ENCODE peak calls at places on chromosomes 5 and 9, in eight cellular contexts. Y is stimulated activated CD8-positive, alpha-beta memory T cell treated with anti-CD3 and anti-CD28 coated beads, Interleukin-4, amount 100 ng/mL, for 4 hours; T is uterus; J is foreskin fibroblast; D is ACHN; F is cerebellum; Z is NCI-H748 treated with DMSO at 0.1 percent for 48 hours; Q is NCI-H69. N is an unnamed sample.

GRCh38 chr5:152269533-152269932 is 135.5 kb downstream of the NMUR2 start:
- DNase-seq in Y (no peak), T (no peak), J (no peak), D (no peak), F (no peak), Z (no peak), Q (no peak), N (no peak)

GRCh38 chr5:158382473-158382872 is 523.5 kb upstream of the CLINT1 start:
- DNase-seq in Y (no peak), T (peak), J (peak), D (peak), F (peak), Z (no peak), Q (no peak), N (peak)

GRCh38 chr5:170076211-170076610 is 29.5 kb upstream of the FOXI1 start:
- DNase-seq in Y (no peak), T (no peak), J (no peak), D (no peak), F (no peak), Z (no peak), Q (no peak), N (no peak)

GRCh38 chr9:30774326-30774725 is 1610.1 kb upstream of the ACO1 start:
- DNase-seq in Y (no peak), T (no peak), J (no peak), D (no peak), F (no peak), Z (no peak), Q (no peak), N (no peak)

GRCh38 chr5:149938272-149938671 is 6.3 kb downstream of the PDE6A start:
- DNase-seq in Y (no peak), T (no peak), J (peak), D (peak), F (no peak), Z (no peak), Q (peak), N (no peak)

GRCh38 chr5:149438711-149439132 is 59.6 kb upstream of the IL17B start:
- DNase-seq in Y (no peak), T (no peak), J (no peak), D (no peak), F (no peak), Z (no peak), Q (peak), N (no peak)

GRCh38 chr9:123487944-123488343 is 131.9 kb downstream of the CRB2 start:
- DNase-seq in Y (no peak), T (no peak), J (no peak), D (no peak), F (no peak), Z (no peak), Q (peak), N (no peak)

GRCh38 chr5:65329266-65329665 is 152.5 kb downstream of the ADAMTS6 start:
- DNase-seq in Y (no peak), T (no peak), J (peak), D (no peak), F (no peak), Z (no peak), Q (peak), N (no peak)

GRCh38 chr9:125897481-125897880 is 150.3 kb downstream of the PBX3 start:
- DNase-seq in Y (no peak), T (no peak), J (no peak), D (no peak), F (no peak), Z (no peak), Q (no peak), N (no peak)

GRCh38 chr9:90423661-90424193 is 218.9 kb downstream of the DIRAS2 start:
- DNase-seq in Y (no peak), T (no peak), J (no peak), D (peak), F (no peak), Z (no peak), Q (no peak), N (no peak)

GRCh38 chr9:92048924-92049625 is 66.1 kb downstream of the SPTLC1 start:
- DNase-seq in Y (no peak), T (no peak), J (peak), D (no peak), F (no peak), Z (no peak), Q (peak), N (no peak)

GRCh38 chr5:11310158-11310557 is 549.1 kb upstream of the DAP start:
- DNase-seq in Y (no peak), T (no peak), J (no peak), D (no peak), F (no peak), Z (no peak), Q (no peak), N (no peak)

GRCh38 chr5:154401355-154401754 is 44.4 kb upstream of the SAP30L start:
- DNase-seq in Y (no peak), T (no peak), J (no peak), D (no peak), F (no peak), Z (no peak), Q (peak), N (no peak)

GRCh38 chr9:36386396-36386795 is 13.7 kb downstream of the RNF38 start:
- DNase-seq in Y (no peak), T (no peak), J (no peak), D (no peak), F (no peak), Z (no peak), Q (no peak), N (no peak)

GRCh38 chr9:133956520-133957076 is 35.5 kb downstream of the VAV2 start:
- DNase-seq in Y (no peak), T (no peak), J (peak), D (no peak), F (no peak), Z (no peak), Q (peak), N (no peak)

GRCh38 chr9:137317979-137318511 is 16.0 kb upstream of the NRARP start:
- DNase-seq in Y (no peak), T (no peak), J (no peak), D (no peak), F (no peak), Z (no peak), Q (no peak), N (no peak)

GRCh38 chr5:91022518-91022917 is 360.6 kb downstream of the ARRDC3 start:
- DNase-seq in Y (no peak), T (no peak), J (no peak), D (no peak), F (no peak), Z (peak), Q (peak), N (no peak)

GRCh38 chr5:173572431-173573125 is 43.9 kb downstream of the BOD1 start:
- DNase-seq in Y (no peak), T (no peak), J (no peak), D (no peak), F (no peak), Z (no peak), Q (peak), N (no peak)

GRCh38 chr9:14433841-14434511 is 120.0 kb upstream of the NFIB start:
- DNase-seq in Y (no peak), T (peak), J (peak), D (peak), F (peak), Z (no peak), Q (peak), N (peak)

GRCh38 chr5:14400085-14400484 is 181.5 kb upstream of the OTULINL start:
- DNase-seq in Y (no peak), T (no peak), J (peak), D (peak), F (no peak), Z (no peak), Q (no peak), N (no peak)